ENCODE peak calls at places on chromosomes 12 and 14, in six cellular contexts. D, F, C, J, I and O are unnamed samples.

GRCh38 chr14:64434528-64434927 is 30.8 kb upstream of the AKAP5 start:
- DNase-seq in C (no peak), I (no peak), F (no peak), D (no peak), J (no peak), O (no peak)

GRCh38 chr12:91335724-91336123 is 153.1 kb upstream of the DCN start:
- DNase-seq in I (no peak), J (no peak), F (no peak), D (no peak), C (no peak), O (no peak)

GRCh38 chr12:44015333-44015941 is 179.6 kb downstream of the TMEM117 start:
- DNase-seq in F (no peak), I (no peak), D (no peak), C (peak), J (peak), O (no peak)

GRCh38 chr12:2666411-2666810 is 128.4 kb upstream of the FKBP4 start:
- DNase-seq in D (no peak), F (no peak), J (no peak), C (no peak), I (no peak), O (no peak)

GRCh38 chr14:75826599-75826998 is 155.2 kb downstream of the TGFB3 start:
- DNase-seq in I (no peak), F (no peak), J (no peak), C (no peak), D (no peak), O (no peak)

GRCh38 chr14:90500665-90501370 is 104.0 kb downstream of the CALM1 start:
- DNase-seq in I (no peak), F (no peak), C (no peak), D (no peak), J (no peak), O (no peak)

GRCh38 chr14:95619785-95620417 is 66.3 kb upstream of the TCL1B start:
- DNase-seq in D (no peak), F (no peak), I (no peak), C (no peak), J (no peak), O (no peak)

GRCh38 chr12:28883406-28883997 is 265.6 kb upstream of the FAR2 start:
- DNase-seq in F (no peak), J (no peak), D (no peak), C (no peak), I (no peak), O (no peak)

GRCh38 chr14:54025661-54026060 is 69.0 kb upstream of the BMP4 start:
- DNase-seq in D (no peak), F (no peak), I (no peak), J (peak), C (no peak), O (no peak)

GRCh38 chr12:104974626-104975290 is 11.4 kb upstream of the NOPCHAP1 start:
- DNase-seq in C (peak), J (no peak), I (no peak), F (no peak), D (no peak), O (no peak)

GRCh38 chr12:6562881-6563280 is 5.2 kb downstream of the NOP2 start:
- DNase-seq in F (no peak), C (no peak), I (no peak), D (no peak), J (no peak), O (no peak)

GRCh38 chr14:104856869-104857860 is 7.9 kb upstream of the CEP170B start:
- DNase-seq in I (no peak), F (no peak), D (peak), C (peak), J (no peak), O (no peak)

GRCh38 chr12:116532986-116533342 is 26.2 kb upstream of the MAP1LC3B2 start:
- DNase-seq in I (no peak), J (no peak), F (no peak), D (no peak), C (no peak), O (no peak)